ENCODE peak calls at places on chromosomes 7 and 10, in six cellular contexts. L is breast epithelium; Z is activated CD8-positive, alpha-beta T cell treated with anti-CD3 and anti-CD28 coated beads for 36 hours; P is tibial nerve; C is mammary epithelial cell; U is heart right ventricle. J is an unnamed sample.

GRCh38 chr10:116444527-116445142 is 17.0 kb downstream of the PNLIPRP3 start:
- DNase-seq in L (no peak), U (no peak), P (peak), Z (peak), C (no peak), J (peak)

GRCh38 chr7:154879629-154880028 is 123.3 kb downstream of the PAXIP1 start:
- DNase-seq in U (no peak), L (no peak), P (no peak), Z (no peak), C (no peak), J (no peak)

GRCh38 chr10:131726967-131727366 is 173.8 kb upstream of the PPP2R2D start:
- DNase-seq in U (no peak), P (no peak), C (no peak), L (no peak), Z (no peak), J (no peak)

GRCh38 chr7:30761214-30762156 is 9.6 kb downstream of the INMT start:
- DNase-seq in C (no peak), Z (no peak), P (no peak), L (no peak), U (no peak), J (no peak)

GRCh38 chr7:142854505-142855400 is at the start of gene EPHB6:
- DNase-seq in P (peak), L (peak), U (peak), Z (peak), C (peak), J (peak)

GRCh38 chr10:77609781-77610272 is 27.8 kb downstream of the KCNMA1 start:
- DNase-seq in U (no peak), P (no peak), L (no peak), Z (no peak), C (no peak), J (peak)

GRCh38 chr7:89259085-89259484 is 463.5 kb upstream of the TEX47 start:
- DNase-seq in P (no peak), Z (no peak), C (no peak), L (no peak), U (no peak), J (no peak)

GRCh38 chr7:149070372-149071140 is 20.0 kb downstream of the ZNF786 start:
- DNase-seq in L (no peak), U (no peak), P (no peak), C (no peak), Z (no peak), J (no peak)

GRCh38 chr7:128827971-128828711 is 2.1 kb upstream of the FLNC start:
- DNase-seq in C (no peak), U (peak), Z (no peak), P (no peak), L (no peak), J (no peak)

GRCh38 chr7:156206174-156206573 is 393.9 kb upstream of the SHH start:
- DNase-seq in L (no peak), Z (no peak), U (no peak), C (no peak), P (no peak), J (no peak)

GRCh38 chr7:26156454-26157365 is 4.7 kb downstream of the NFE2L3 start:
- DNase-seq in C (peak), U (no peak), P (no peak), Z (peak), L (no peak), J (peak)

GRCh38 chr10:34323197-34323596 is 491.9 kb downstream of the PARD3 start:
- DNase-seq in L (no peak), P (no peak), Z (no peak), C (no peak), U (no peak), J (no peak)

GRCh38 chr7:2873146-2873545 is 29.0 kb upstream of the GNA12 start:
- DNase-seq in Z (no peak), U (no peak), L (no peak), P (no peak), C (no peak), J (no peak)

GRCh38 chr7:38102486-38102885 is 75.6 kb upstream of the STARD3NL start:
- DNase-seq in U (no peak), C (no peak), P (no peak), L (no peak), Z (no peak), J (no peak)

GRCh38 chr7:121313793-121314676 is 14.8 kb upstream of the WNT16 start:
- DNase-seq in U (no peak), Z (no peak), L (no peak), C (no peak), P (no peak), J (no peak)

GRCh38 chr7:108348913-108349312 is 107.3 kb downstream of the NRCAM start:
- DNase-seq in P (no peak), Z (no peak), L (no peak), U (no peak), C (peak), J (no peak)

GRCh38 chr7:70925411-70926115 is 206.4 kb upstream of the GALNT17 start:
- DNase-seq in P (no peak), U (no peak), L (no peak), C (no peak), Z (no peak), J (no peak)

GRCh38 chr7:93968911-93969620 is 35.1 kb downstream of the BET1 start:
- DNase-seq in P (no peak), U (no peak), Z (no peak), L (no peak), C (no peak), J (no peak)

GRCh38 chr10:48557511-48558123 is 47.3 kb downstream of the ARHGAP22 start:
- DNase-seq in P (no peak), C (no peak), U (no peak), Z (no peak), L (no peak), J (no peak)

GRCh38 chr10:84214612-84215235 is 10.6 kb downstream of the LRIT2 start:
- DNase-seq in U (no peak), L (peak), Z (peak), C (peak), P (no peak), J (peak)

GRCh38 chr10:133026171-133026570 is 61.6 kb upstream of the ADGRA1 start:
- DNase-seq in U (no peak), C (no peak), P (no peak), L (no peak), Z (no peak), J (no peak)

GRCh38 chr7:132571970-132572369 is 4.3 kb downstream of the PLXNA4 start:
- DNase-seq in Z (no peak), U (no peak), L (no peak), C (no peak), P (no peak), J (no peak)

GRCh38 chr7:134710854-134711624 is 64.4 kb downstream of the BPGM start:
- DNase-seq in P (no peak), U (no peak), Z (peak), L (no peak), C (peak), J (no peak)

GRCh38 chr10:118568327-118568848 is 27.1 kb downstream of the PRLHR start:
- DNase-seq in P (peak), C (peak), Z (peak), L (peak), U (peak), J (peak)

GRCh38 chr7:133112976-133113375 is 31.1 kb upstream of the CHCHD3 start:
- DNase-seq in P (no peak), Z (no peak), L (no peak), C (no peak), U (no peak), J (no peak)

GRCh38 chr10:88253-88652 is 39.2 kb upstream of the TUBB8 start:
- DNase-seq in U (no peak), C (no peak), L (no peak), Z (no peak), P (no peak), J (no peak)

GRCh38 chr10:59405235-59405634 is 42.9 kb upstream of the FAM13C start:
- DNase-seq in P (no peak), C (no peak), U (no peak), Z (no peak), L (no peak), J (no peak)

GRCh38 chr10:60208676-60209269 is 180.9 kb downstream of the ANK3 start:
- DNase-seq in L (no peak), C (peak), U (no peak), P (no peak), Z (no peak), J (no peak)

GRCh38 chr10:28686835-28687682 is 9.7 kb downstream of the BAMBI start:
- DNase-seq in U (no peak), P (no peak), L (no peak), C (no peak), Z (no peak), J (no peak)

GRCh38 chr10:114665873-114666272 is 7.8 kb upstream of the ABLIM1 start:
- DNase-seq in L (no peak), C (no peak), U (no peak), P (no peak), Z (no peak), J (no peak)

GRCh38 chr10:114663631-114664030 is 5.6 kb upstream of the ABLIM1 start:
- DNase-seq in L (no peak), P (no peak), U (no peak), C (no peak), Z (no peak), J (no peak)

GRCh38 chr10:114662651-114663217 is 4.7 kb upstream of the ABLIM1 start:
- DNase-seq in U (no peak), Z (no peak), C (no peak), L (no peak), P (no peak), J (no peak)

GRCh38 chr10:114665406-114665805 is 7.3 kb upstream of the ABLIM1 start:
- DNase-seq in C (no peak), Z (no peak), P (no peak), U (no peak), L (no peak), J (no peak)

GRCh38 chr10:114664127-114664526 is 6.1 kb upstream of the ABLIM1 start:
- DNase-seq in Z (no peak), P (no peak), L (no peak), U (no peak), C (no peak), J (no peak)
- TF ChIP-seq CTCF in Z (no peak), P (no peak), L (no peak), U (no peak), C (no peak), J (no peak)

GRCh38 chr7:44465490-44465889 is 25.0 kb downstream of the NUDCD3 start:
- DNase-seq in L (no peak), C (no peak), Z (no peak), P (no peak), U (no peak), J (no peak)

GRCh38 chr7:44461387-44461786 is 29.1 kb downstream of the NUDCD3 start:
- DNase-seq in U (no peak), C (peak), Z (peak), L (no peak), P (no peak), J (no peak)

GRCh38 chr7:44466300-44467216 is 23.9 kb downstream of the NUDCD3 start:
- DNase-seq in C (no peak), Z (peak), P (no peak), U (no peak), L (no peak), J (no peak)

GRCh38 chr7:44460325-44460724 is 30.1 kb downstream of the NUDCD3 start:
- DNase-seq in C (peak), Z (peak), U (no peak), L (no peak), P (no peak), J (peak)

DNA sequence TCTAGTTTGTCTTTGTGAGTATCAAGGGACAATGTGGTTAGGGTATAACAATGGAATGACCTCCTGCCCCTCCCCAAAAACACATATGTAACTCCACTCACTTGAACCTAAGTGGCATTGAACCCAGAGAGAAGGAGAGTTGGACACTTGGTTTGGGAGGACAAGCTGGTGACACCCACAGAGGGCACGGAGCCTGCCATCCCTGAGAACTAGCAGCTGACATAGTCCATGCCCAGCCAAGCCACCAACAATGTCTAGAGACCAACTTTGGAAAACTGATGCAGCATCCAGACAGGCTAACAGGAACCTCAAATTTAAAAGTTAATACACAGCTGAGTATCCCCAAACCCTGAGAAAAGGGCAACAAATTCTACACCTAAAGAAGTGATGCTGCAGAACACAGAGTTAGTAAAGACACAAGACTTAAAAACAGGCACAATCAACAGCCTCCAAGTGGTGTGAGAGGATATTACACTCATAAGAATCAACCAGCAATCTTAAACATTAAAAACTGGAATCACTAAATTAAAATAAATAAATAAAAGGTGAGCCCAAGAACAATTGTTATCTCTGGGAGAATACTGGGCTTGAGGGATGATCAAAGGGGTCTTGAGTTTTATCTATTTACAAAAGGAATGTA is 27.2 kb downstream of the NUDCD3 start:
- DNase-seq in U (no peak), L (no peak), Z (no peak), C (no peak), P (no peak), J (no peak)
- TF ChIP-seq CTCF in U (no peak), L (no peak), Z (peak), C (peak), P (no peak), J (peak)

DNA sequence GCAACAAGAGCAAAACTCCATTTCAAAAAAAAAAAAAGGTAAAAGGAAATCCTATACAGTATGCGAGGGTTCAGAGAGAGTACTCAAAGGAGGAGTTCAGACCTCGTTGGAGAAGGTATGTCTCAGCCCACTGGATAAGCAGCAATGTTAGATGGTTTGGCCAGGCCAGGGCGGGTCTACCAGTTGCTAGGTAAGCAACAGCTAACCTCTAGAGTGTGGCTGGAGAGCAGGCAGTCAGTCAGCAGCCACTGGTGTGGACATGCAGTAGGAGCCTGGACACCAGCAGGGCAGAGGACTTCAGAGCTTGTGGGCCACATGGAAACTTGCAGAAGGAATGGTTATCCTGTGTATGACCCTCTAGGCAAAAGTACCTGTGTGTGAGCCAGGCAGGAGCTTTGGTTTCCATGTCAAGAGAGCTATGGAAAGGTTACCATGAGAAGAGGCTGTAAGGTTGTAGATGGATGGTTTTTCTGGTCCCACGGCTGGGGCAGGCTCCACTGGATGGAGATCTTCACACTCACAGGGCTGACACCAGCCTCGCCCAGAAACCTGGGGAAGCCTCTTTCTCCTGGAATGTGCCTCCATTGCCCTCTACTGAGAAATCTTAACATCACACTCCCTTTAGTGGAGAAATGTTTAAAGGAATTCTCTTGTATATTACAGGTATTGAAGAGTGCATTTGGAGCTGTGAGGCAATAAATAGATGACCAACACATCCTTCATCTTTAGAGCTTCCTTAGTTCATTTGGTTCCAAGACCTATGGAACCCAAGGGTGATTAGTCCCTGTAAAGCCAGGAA is 63.6 kb downstream of the CCDC186 start:
- DNase-seq in L (no peak), C (peak), P (no peak), U (no peak), Z (no peak), J (no peak)
- TF ChIP-seq CTCF in L (no peak), C (peak), P (no peak), U (no peak), Z (no peak), J (no peak)

DNA sequence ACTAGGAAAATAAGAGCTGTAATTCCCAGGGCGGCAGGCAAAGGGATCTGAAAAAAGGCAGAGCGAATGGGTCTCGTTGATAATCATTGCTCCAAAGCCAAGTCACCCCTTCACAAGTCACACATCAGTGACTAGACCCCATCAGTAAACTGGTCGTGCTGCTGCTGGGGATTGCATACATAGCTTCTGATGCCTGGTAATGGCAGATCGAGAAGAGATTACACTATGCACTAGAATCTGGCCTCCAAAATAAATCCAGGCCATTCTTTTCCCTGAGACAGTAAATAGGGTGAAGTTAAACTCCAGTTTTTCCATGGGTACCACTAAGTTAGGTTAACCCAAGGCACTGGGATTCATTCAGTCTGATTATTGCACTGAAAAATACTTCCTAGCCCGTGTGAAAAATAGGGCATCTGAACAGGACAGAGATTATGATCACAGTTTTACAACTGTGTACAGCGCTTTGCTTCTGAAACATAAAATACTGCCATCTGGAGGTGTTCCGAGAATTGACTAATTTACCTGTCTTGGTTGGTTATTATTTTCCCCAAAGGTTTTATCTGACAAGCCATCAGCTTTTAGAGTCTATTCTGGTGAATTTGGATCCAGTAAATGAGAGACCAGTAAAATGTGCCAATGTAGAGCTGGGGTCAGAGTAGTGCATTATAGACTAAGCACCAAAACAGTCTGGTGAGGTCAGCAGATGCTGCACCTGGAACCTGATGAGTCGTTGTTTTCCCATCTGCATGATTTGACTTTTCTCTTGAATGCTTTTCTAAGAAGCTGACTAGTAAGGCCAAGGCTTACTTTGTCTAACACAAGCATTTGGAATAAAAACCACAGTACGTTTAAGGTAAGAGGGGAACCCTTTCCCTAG is 82.9 kb upstream of the AFAP1L2 start:
- DNase-seq in L (no peak), U (no peak), P (no peak), C (peak), Z (peak), J (no peak)
- TF ChIP-seq CTCF in L (no peak), U (no peak), P (no peak), C (peak), Z (peak), J (no peak)

GRCh38 chr7:95190515-95190914 is 133.8 kb downstream of the PON1 start:
- DNase-seq in C (peak), U (no peak), L (no peak), P (no peak), Z (peak), J (no peak)
- TF ChIP-seq CTCF in C (no peak), U (no peak), L (no peak), P (no peak), Z (no peak), J (no peak)

DNA sequence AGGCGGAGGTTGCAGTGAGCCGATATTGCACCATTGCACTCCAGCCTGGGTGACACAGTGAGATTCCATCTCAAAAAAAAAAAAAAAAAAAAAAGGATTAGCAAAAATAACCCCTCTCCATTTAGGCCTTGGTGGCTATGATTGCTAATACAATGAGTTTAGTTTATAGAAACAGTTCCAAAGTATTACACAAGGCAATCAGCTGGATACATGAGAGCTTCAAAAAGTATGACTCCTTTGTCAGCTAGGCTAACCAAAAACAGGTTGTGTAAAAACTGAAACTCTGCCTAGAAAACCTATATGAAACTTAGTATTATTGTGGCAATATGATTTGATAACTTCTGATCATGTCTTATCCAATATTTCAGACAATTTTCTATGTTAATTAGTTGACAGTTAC is 57.2 kb downstream of the SUGCT start:
- DNase-seq in L (no peak), U (no peak), Z (no peak), P (no peak), C (peak), J (no peak)
- TF ChIP-seq CTCF in L (no peak), U (no peak), Z (no peak), P (no peak), C (no peak), J (no peak)

DNA sequence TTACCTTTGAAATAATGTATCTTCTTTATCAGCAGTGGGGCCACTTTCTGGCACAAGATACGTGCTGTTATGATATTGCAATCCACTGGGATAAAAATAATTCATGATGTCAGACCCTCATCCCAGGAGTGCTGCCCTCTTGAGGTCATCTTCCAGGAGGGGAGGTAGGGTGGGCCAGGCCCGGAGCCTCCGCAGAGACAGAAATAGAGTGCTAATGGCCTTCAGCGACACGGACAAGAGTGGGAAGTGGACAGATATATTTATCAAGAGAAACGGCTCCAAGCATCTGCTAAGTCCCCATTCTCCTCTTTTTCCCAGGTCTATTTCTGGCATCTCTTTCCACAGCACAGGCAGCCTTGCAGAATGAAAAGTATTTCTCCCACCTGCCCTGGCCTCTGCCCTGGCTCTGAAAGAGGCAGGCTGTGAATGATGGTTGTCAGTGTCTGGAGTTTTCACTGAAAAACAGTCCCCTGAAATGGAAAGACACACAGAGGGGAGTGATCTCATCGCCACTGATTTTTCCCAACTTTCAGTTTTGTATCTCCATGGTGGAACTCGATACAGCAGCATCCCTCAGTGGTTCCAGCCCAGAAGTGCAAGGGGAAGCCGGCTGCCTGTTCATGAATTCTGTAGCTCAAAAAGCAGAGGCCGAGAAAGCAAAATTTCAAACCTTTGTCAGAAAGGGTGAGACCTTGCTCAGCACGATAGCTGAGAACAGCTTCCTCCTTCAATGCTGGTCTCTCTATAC is 251.7 kb upstream of the MYO3A start:
- DNase-seq in L (no peak), Z (no peak), U (peak), P (no peak), C (peak), J (no peak)
- TF ChIP-seq CTCF in L (no peak), Z (no peak), U (peak), P (peak), C (peak), J (no peak)